ENCODE peak calls at places on chromosomes 1 and 21, in ten cellular contexts. One of them, this sample, is unnamed.
A peak's percentile ranks its signal among the peaks of the same experiment; 100 is the strongest.

GRCh38 chr1:47684518-47684917 is 246.7 kb downstream of the FOXD2 start:
- DNase-seq in heart left ventricle: no peak
- DNase-seq in lower leg skin: peak; percentile 14
- DNase-seq in body of pancreas: no peak
- DNase-seq in breast epithelium: no peak
- DNase-seq in A549: no peak
- DNase-seq in spleen: peak; percentile 5
- DNase-seq in IMR-90: no peak
- DNase-seq in uterus: no peak
- DNase-seq in ovary: no peak
- DNase-seq in this sample: peak; percentile 50

GRCh38 chr21:21101911-21102310 is 103.7 kb downstream of the NCAM2 start:
- DNase-seq in heart left ventricle: no peak
- DNase-seq in lower leg skin: no peak
- DNase-seq in body of pancreas: no peak
- DNase-seq in breast epithelium: no peak
- DNase-seq in A549: no peak
- DNase-seq in spleen: no peak
- DNase-seq in IMR-90: peak; percentile 85
- DNase-seq in uterus: no peak
- DNase-seq in ovary: no peak
- DNase-seq in this sample: no peak

GRCh38 chr1:245091818-245092637 is 62.8 kb upstream of the KIF26B start:
- DNase-seq in heart left ventricle: no peak
- DNase-seq in lower leg skin: peak; percentile 85
- DNase-seq in body of pancreas: peak; percentile 37
- DNase-seq in breast epithelium: peak; percentile 54
- DNase-seq in A549: peak; percentile 82
- DNase-seq in spleen: peak; percentile 78
- DNase-seq in IMR-90: peak; percentile 99
- DNase-seq in uterus: peak; percentile 54
- DNase-seq in ovary: peak; percentile 30
- DNase-seq in this sample: peak; percentile 74

GRCh38 chr1:8317647-8318360 is at the start of gene SLC45A1:
- DNase-seq in heart left ventricle: peak; percentile 88
- DNase-seq in lower leg skin: peak; percentile 95
- DNase-seq in body of pancreas: peak; percentile 66
- DNase-seq in breast epithelium: peak; percentile 70
- DNase-seq in A549: peak; percentile 62
- DNase-seq in spleen: peak; percentile 94
- DNase-seq in IMR-90: peak; percentile 57
- DNase-seq in uterus: peak; percentile 77
- DNase-seq in ovary: peak; percentile 88
- DNase-seq in this sample: no peak

GRCh38 chr21:16193758-16194606 is 464.2 kb downstream of the USP25 start:
- DNase-seq in heart left ventricle: peak; percentile 78
- DNase-seq in lower leg skin: no peak
- DNase-seq in body of pancreas: peak; percentile 29
- DNase-seq in breast epithelium: no peak
- DNase-seq in A549: peak; percentile 81
- DNase-seq in spleen: no peak
- DNase-seq in IMR-90: peak; percentile 79
- DNase-seq in uterus: peak; percentile 77
- DNase-seq in ovary: peak; percentile 59
- DNase-seq in this sample: peak; percentile 73

GRCh38 chr21:31993826-31994791 is 121.3 kb downstream of the HUNK start:
- DNase-seq in heart left ventricle: no peak
- DNase-seq in lower leg skin: peak; percentile 74
- DNase-seq in body of pancreas: no peak
- DNase-seq in breast epithelium: no peak
- DNase-seq in A549: no peak
- DNase-seq in spleen: no peak
- DNase-seq in IMR-90: peak; percentile 33
- DNase-seq in uterus: no peak
- DNase-seq in ovary: no peak
- DNase-seq in this sample: no peak

GRCh38 chr1:3954391-3955160 is 54.5 kb upstream of the C1orf174 start:
- DNase-seq in heart left ventricle: no peak
- DNase-seq in lower leg skin: no peak
- DNase-seq in body of pancreas: no peak
- DNase-seq in breast epithelium: no peak
- DNase-seq in A549: no peak
- DNase-seq in spleen: no peak
- DNase-seq in IMR-90: no peak
- DNase-seq in uterus: no peak
- DNase-seq in ovary: no peak
- DNase-seq in this sample: no peak

GRCh38 chr1:211210052-211210451 is 49.1 kb upstream of the RCOR3 start:
- DNase-seq in heart left ventricle: no peak
- DNase-seq in lower leg skin: no peak
- DNase-seq in body of pancreas: no peak
- DNase-seq in breast epithelium: no peak
- DNase-seq in A549: no peak
- DNase-seq in spleen: no peak
- DNase-seq in IMR-90: no peak
- DNase-seq in uterus: no peak
- DNase-seq in ovary: no peak
- DNase-seq in this sample: no peak

GRCh38 chr1:228304225-228304624 is 96.4 kb downstream of the OBSCN start:
- DNase-seq in heart left ventricle: peak; percentile 9
- DNase-seq in lower leg skin: peak; percentile 61
- DNase-seq in body of pancreas: no peak
- DNase-seq in breast epithelium: no peak
- DNase-seq in A549: no peak
- DNase-seq in spleen: no peak
- DNase-seq in IMR-90: no peak
- DNase-seq in uterus: no peak
- DNase-seq in ovary: no peak
- DNase-seq in this sample: peak; percentile 30

GRCh38 chr1:204087893-204088528 is 15.1 kb downstream of the SOX13 start:
- DNase-seq in heart left ventricle: peak; percentile 64
- DNase-seq in lower leg skin: peak; percentile 92
- DNase-seq in body of pancreas: peak; percentile 33
- DNase-seq in breast epithelium: no peak
- DNase-seq in A549: no peak
- DNase-seq in spleen: no peak
- DNase-seq in IMR-90: no peak
- DNase-seq in uterus: peak; percentile 88
- DNase-seq in ovary: peak; percentile 48
- DNase-seq in this sample: peak; percentile 84

GRCh38 chr21:39700318-39700717 is 44.7 kb upstream of the IGSF5 start:
- DNase-seq in heart left ventricle: no peak
- DNase-seq in lower leg skin: no peak
- DNase-seq in body of pancreas: no peak
- DNase-seq in breast epithelium: no peak
- DNase-seq in A549: no peak
- DNase-seq in spleen: no peak
- DNase-seq in IMR-90: no peak
- DNase-seq in uterus: no peak
- DNase-seq in ovary: no peak
- DNase-seq in this sample: no peak

GRCh38 chr1:160942926-160943325 is 11.7 kb downstream of the ITLN2 start:
- DNase-seq in heart left ventricle: no peak
- DNase-seq in lower leg skin: no peak
- DNase-seq in body of pancreas: peak; percentile 5
- DNase-seq in breast epithelium: no peak
- DNase-seq in A549: peak; percentile 51
- DNase-seq in spleen: no peak
- DNase-seq in IMR-90: no peak
- DNase-seq in uterus: no peak
- DNase-seq in ovary: no peak
- DNase-seq in this sample: no peak

GRCh38 chr1:39406533-39407478 is 84.6 kb upstream of the BMP8A start:
- DNase-seq in heart left ventricle: no peak
- DNase-seq in lower leg skin: no peak
- DNase-seq in body of pancreas: no peak
- DNase-seq in breast epithelium: no peak
- DNase-seq in A549: no peak
- DNase-seq in spleen: no peak
- DNase-seq in IMR-90: peak; percentile 70
- DNase-seq in uterus: no peak
- DNase-seq in ovary: no peak
- DNase-seq in this sample: no peak

DNA sequence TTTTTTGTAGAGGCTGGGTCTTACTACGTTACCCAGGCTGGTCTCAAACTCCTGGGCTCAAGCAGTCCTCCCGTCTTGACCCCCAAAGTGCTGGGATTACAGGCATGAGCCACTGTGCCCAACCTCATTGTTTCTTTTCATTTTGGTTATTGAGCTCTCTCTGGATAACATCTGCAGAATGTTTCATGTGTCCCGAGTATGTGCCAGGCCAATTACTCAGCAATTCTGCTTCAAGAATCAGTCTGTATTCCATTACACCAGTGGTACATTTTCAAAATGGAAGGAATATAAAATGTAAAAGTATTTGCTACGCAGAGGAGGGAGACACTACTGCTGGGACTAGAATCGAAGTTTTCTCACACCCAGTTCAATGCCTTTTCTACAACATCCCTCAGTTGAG is 1.7 kb upstream of the ELOA start:
- DNase-seq in heart left ventricle: no peak
- DNase-seq in lower leg skin: peak; percentile 18
- DNase-seq in body of pancreas: no peak
- DNase-seq in breast epithelium: no peak
- DNase-seq in A549: no peak
- DNase-seq in spleen: peak; percentile 17
- DNase-seq in IMR-90: no peak
- DNase-seq in uterus: no peak
- DNase-seq in ovary: no peak
- DNase-seq in this sample: no peak
- TF ChIP-seq POLR2A in heart left ventricle: no peak
- TF ChIP-seq POLR2A in lower leg skin: no peak
- TF ChIP-seq POLR2A in body of pancreas: no peak
- TF ChIP-seq POLR2A in breast epithelium: no peak
- TF ChIP-seq POLR2A in A549: no peak
- TF ChIP-seq POLR2A in spleen: no peak
- TF ChIP-seq POLR2A in IMR-90: no peak
- TF ChIP-seq POLR2A in uterus: no peak
- TF ChIP-seq POLR2A in ovary: no peak
- TF ChIP-seq POLR2A in this sample: no peak

GRCh38 chr1:223556414-223557124 is 108.9 kb downstream of the CAPN8 start:
- DNase-seq in heart left ventricle: no peak
- DNase-seq in lower leg skin: no peak
- DNase-seq in body of pancreas: peak; percentile 48
- DNase-seq in breast epithelium: no peak
- DNase-seq in A549: peak; percentile 61
- DNase-seq in spleen: no peak
- DNase-seq in IMR-90: peak; percentile 1
- DNase-seq in uterus: no peak
- DNase-seq in ovary: no peak
- DNase-seq in this sample: no peak
- TF ChIP-seq CTCF in heart left ventricle: no peak
- TF ChIP-seq CTCF in lower leg skin: no peak
- TF ChIP-seq CTCF in body of pancreas: peak; percentile 18
- TF ChIP-seq CTCF in breast epithelium: no peak
- TF ChIP-seq CTCF in A549: peak; percentile 68
- TF ChIP-seq CTCF in spleen: no peak
- TF ChIP-seq CTCF in IMR-90: peak; percentile 42
- TF ChIP-seq CTCF in uterus: no peak
- TF ChIP-seq CTCF in ovary: no peak
- TF ChIP-seq CTCF in this sample: peak; percentile 20

DNA sequence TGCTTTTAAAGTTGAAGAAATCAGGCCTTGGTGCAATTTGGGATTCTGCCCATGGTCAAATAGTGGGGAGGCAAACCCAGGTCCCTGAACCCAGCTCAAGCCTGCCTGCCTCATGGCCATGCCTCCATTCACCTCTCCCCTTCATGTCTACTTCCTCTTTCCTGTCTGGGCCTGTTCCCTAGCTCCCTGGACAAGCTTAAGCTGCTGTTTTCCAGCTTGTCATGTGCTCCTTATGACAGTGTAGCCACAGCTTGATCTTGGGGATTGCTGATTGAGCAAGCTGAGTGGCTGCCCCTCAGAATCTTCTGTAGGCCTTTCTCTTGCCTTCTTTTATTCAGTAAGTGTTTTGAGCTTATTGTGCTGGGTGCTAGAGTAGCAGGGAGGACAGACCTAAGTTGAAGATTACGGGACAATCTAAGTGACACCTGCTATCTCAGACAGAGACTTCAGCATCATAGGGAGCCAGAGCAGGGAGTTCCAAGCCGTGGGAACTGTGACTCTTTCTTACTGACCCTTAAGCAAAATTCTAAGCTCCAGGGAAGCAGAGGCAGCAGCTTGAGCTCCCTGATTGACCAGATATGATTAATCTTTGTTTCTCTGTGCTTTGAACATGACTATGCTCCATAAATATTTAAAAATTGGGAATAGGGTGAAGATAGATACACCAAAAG is 520 bp upstream of the MR1 start:
- DNase-seq in heart left ventricle: peak; percentile 48
- DNase-seq in lower leg skin: peak; percentile 88
- DNase-seq in body of pancreas: peak; percentile 71
- DNase-seq in breast epithelium: no peak
- DNase-seq in A549: peak; percentile 29
- DNase-seq in spleen: no peak
- DNase-seq in IMR-90: peak; percentile 35
- DNase-seq in uterus: peak; percentile 40
- DNase-seq in ovary: peak; percentile 36
- DNase-seq in this sample: no peak
- TF ChIP-seq POLR2A in heart left ventricle: no peak
- TF ChIP-seq POLR2A in lower leg skin: no peak
- TF ChIP-seq POLR2A in body of pancreas: no peak
- TF ChIP-seq POLR2A in breast epithelium: no peak
- TF ChIP-seq POLR2A in A549: no peak
- TF ChIP-seq POLR2A in spleen: no peak
- TF ChIP-seq POLR2A in IMR-90: no peak
- TF ChIP-seq POLR2A in uterus: no peak
- TF ChIP-seq POLR2A in ovary: no peak
- TF ChIP-seq POLR2A in this sample: no peak

DNA sequence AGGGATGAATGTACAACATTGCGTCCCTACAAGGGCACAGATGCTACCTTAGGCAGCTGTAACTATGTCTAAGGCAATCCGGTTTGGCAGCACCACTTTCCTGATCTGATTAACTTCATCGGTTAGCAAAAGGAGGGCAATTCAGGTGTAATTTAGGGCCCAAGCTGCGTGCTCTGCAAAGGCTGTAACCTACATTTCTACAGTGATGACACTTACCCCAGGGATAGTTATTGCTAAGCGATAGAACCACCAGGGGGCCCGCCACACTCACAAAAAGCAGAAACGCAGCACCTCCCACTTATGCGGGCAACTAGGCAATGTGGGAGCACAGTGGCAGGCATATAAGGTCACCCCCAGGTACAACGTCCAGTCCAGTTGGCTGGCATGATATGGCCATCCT is 113.5 kb downstream of the GDAP2 start:
- DNase-seq in heart left ventricle: no peak
- DNase-seq in lower leg skin: no peak
- DNase-seq in body of pancreas: no peak
- DNase-seq in breast epithelium: no peak
- DNase-seq in A549: no peak
- DNase-seq in spleen: no peak
- DNase-seq in IMR-90: no peak
- DNase-seq in uterus: no peak
- DNase-seq in ovary: no peak
- DNase-seq in this sample: no peak
- TF ChIP-seq CTCF in heart left ventricle: no peak
- TF ChIP-seq CTCF in lower leg skin: no peak
- TF ChIP-seq CTCF in body of pancreas: no peak
- TF ChIP-seq CTCF in breast epithelium: no peak
- TF ChIP-seq CTCF in A549: peak; percentile 20
- TF ChIP-seq CTCF in spleen: no peak
- TF ChIP-seq CTCF in IMR-90: no peak
- TF ChIP-seq CTCF in uterus: no peak
- TF ChIP-seq CTCF in ovary: no peak
- TF ChIP-seq CTCF in this sample: no peak

GRCh38 chr1:243917177-243917862 is 67.3 kb upstream of the AKT3 start:
- DNase-seq in heart left ventricle: peak; percentile 31
- DNase-seq in lower leg skin: no peak
- DNase-seq in body of pancreas: peak; percentile 27
- DNase-seq in breast epithelium: no peak
- DNase-seq in A549: peak; percentile 64
- DNase-seq in spleen: peak; percentile 74
- DNase-seq in IMR-90: peak; percentile 93
- DNase-seq in uterus: peak; percentile 60
- DNase-seq in ovary: peak; percentile 63
- DNase-seq in this sample: no peak
- TF ChIP-seq POLR2A in heart left ventricle: no peak
- TF ChIP-seq POLR2A in lower leg skin: no peak
- TF ChIP-seq POLR2A in body of pancreas: no peak
- TF ChIP-seq POLR2A in breast epithelium: no peak
- TF ChIP-seq POLR2A in A549: no peak
- TF ChIP-seq POLR2A in spleen: no peak
- TF ChIP-seq POLR2A in IMR-90: peak; percentile 92
- TF ChIP-seq POLR2A in uterus: no peak
- TF ChIP-seq POLR2A in ovary: no peak
- TF ChIP-seq POLR2A in this sample: no peak

This sample was measured in suprapubic skin.